ENCODE peak calls at places on chromosomes 11 and 22, in five cellular contexts. H is neural progenitor cell, I is GM23248, C is HCT116, N is fibroblast of lung. Q is an unnamed sample.

GRCh38 chr11:35030716-35031213 is 108.2 kb upstream of the CD44 start:
- DNase-seq in H (no peak), I (peak; percentile 100), C (peak; percentile 87), N (peak; percentile 96), Q (peak; percentile 97)

GRCh38 chr11:25775608-25776007 is 556.3 kb upstream of the ANO3 start:
- DNase-seq in H (no peak), I (peak; percentile 4), C (no peak), N (no peak), Q (no peak)

GRCh38 chr22:45291931-45292290 is 7.2 kb downstream of the UPK3A start:
- DNase-seq in H (no peak), I (no peak), C (no peak), N (no peak), Q (no peak)

GRCh38 chr11:111360150-111361043 is 18.7 kb downstream of the POU2AF1 start:
- DNase-seq in H (no peak), I (no peak), C (no peak), N (no peak), Q (no peak)

GRCh38 chr22:46971141-46971775 is 208.8 kb downstream of the TBC1D22A start:
- DNase-seq in H (peak; percentile 25), I (no peak), C (no peak), N (peak; percentile 27), Q (no peak)

GRCh38 chr22:44764974-44765373 is 12.6 kb downstream of the ARHGAP8 start:
- DNase-seq in H (no peak), I (no peak), C (no peak), N (no peak), Q (no peak)

GRCh38 chr22:26822300-26822699 is 164.9 kb downstream of the MIAT start:
- DNase-seq in H (no peak), I (no peak), C (no peak), N (no peak), Q (no peak)

GRCh38 chr22:49710746-49711145 is 116.9 kb downstream of the BRD1 start:
- DNase-seq in H (no peak), I (no peak), C (no peak), N (no peak), Q (no peak)

GRCh38 chr11:74780277-74780870 is 31.7 kb downstream of the RNF169 start:
- DNase-seq in H (no peak), I (peak; percentile 28), C (no peak), N (peak; percentile 15), Q (no peak)

GRCh38 chr22:42711895-42712837 is 8.5 kb downstream of the A4GALT start:
- DNase-seq in H (no peak), I (no peak), C (no peak), N (no peak), Q (no peak)

GRCh38 chr11:63490551-63491239 is at the start of gene PLAAT5:
- DNase-seq in H (peak; percentile 86), I (peak; percentile 25), C (no peak), N (peak; percentile 37), Q (no peak)

DNA sequence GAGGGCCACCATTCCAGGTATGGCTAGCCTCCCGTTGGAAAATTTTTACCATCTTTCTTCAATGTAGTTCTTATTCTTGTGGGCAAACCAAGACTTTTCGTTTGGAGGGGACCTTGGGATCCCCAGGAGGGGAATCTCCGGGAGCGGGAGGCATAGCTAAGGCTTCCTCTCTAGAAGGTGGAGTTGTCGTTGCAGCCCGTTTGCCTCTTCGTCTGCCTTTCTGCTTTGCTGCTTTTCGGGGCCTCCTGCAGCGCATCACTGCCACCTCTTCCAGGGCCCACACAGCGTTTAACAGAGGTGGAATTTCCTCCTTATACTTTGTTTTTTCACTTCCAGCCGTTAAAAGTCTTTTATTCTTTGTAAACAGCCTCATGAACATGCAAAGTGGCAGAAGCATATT is 3.5 kb upstream of the IFITM3 start:
- DNase-seq in H (no peak), I (no peak), C (no peak), N (no peak), Q (no peak)
- H2AFZ ChIP-seq in H (no peak overlapping the region), I (peak overlapping the region; percentile 74), C (no peak overlapping the region), N (peak overlapping the region; percentile 73), Q (no peak overlapping the region)

DNA sequence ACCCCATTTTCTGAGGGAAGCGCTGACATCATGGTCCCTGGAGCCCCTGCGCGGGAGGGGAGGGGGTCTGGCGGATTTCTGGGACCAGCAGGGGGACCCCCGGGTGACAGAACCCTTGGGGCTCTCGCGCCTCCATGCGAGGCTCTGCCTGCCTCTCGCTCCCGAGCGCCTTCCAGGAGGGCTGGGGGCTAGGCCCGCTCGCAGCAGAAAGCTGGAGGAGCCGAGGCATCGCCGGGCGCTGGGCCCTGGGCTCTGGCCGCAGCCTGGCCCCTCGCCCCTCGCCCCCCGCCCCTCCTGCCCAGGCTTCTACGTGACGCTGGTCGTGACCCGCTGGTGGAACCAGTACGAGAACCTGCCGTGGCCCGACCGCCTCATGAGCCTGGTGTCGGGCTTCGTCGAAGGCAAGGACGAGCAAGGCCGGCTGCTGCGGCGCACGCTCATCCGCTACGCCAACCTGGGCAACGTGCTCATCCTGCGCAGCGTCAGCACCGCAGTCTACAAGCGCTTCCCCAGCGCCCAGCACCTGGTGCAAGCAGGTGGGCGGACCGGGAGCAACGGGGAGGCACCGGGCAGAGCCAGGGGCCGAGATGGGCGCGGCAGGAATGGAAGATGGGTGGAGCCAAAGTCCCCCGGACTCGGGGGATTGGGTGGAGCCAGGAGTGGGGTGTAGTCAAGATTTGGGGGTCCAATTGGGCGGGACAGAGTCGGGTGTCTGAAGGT is 5.4 kb downstream of the BEST1 start:
- DNase-seq in H (peak; percentile 67), I (peak; percentile 67), C (no peak), N (no peak), Q (no peak)
- TF ChIP-seq EZH2 in H (no peak), I (no peak), C (no peak), N (no peak), Q (no peak)

GRCh38 chr11:66271816-66272215 is 3.4 kb downstream of the RAB1B start:
- DNase-seq in H (no peak), I (no peak), C (no peak), N (no peak), Q (no peak)
- H3K27ac ChIP-seq in H (no peak overlapping the region), I (no peak overlapping the region), C (no peak overlapping the region), N (no peak overlapping the region), Q (no peak overlapping the region)

GRCh38 chr11:59106363-59107336 is at the start of gene FAM111B:
- DNase-seq in H (peak; percentile 91), I (peak; percentile 85), C (peak; percentile 83), N (peak; percentile 94), Q (peak; percentile 97)
- H2AFZ ChIP-seq in H (peak within 1 kb of the TSS; percentile 83), I (peak within 1 kb of the TSS; percentile 83), C (peak within 1 kb of the TSS; percentile 90), N (peak within 1 kb of the TSS; percentile 73), Q (peak within 1 kb of the TSS; percentile 90)

DNA sequence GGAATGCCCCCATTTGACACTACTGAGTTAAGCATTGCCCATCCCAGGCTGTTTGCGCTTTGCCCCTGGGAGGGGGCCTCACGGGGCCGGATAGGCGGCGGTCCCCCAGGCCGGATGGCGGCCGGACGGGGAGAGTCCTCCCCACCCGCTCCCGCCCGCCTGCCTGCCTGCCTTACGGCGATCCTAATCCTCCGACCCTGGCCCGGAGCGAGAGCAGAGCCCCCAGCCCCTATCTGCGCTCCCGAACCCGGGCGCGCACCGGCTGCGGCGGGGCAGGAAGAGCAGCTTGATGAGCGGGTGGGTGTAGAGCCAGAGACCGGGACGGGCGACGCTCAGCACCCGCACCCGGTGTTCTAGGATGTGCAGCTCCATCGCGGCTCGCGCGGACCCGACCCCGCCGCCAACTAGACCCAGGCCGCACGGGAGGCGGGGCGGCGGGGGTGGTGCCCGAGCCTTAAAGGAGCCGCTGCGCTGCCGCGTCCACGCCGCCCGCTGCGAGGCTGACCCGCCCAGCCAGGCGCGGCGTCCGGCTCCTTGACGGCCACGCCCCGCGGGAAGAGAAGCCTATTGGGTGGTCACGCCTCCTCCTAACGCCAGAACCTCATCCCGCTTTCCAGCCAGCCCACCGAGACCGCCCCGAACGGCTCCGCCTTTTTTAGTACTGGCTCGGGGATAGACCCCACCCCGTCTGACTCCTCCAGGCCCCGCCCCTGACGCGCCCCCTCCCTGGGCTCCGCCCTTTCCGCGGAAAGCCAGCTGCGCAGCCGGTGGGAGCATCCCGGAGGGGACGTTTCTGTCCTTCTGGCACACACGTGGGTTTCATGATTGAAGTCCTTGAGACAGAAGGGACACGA is at the start of gene CASTOR1:
- DNase-seq in H (peak; percentile 99), I (peak; percentile 100), C (peak; percentile 96), N (peak; percentile 97), Q (peak; percentile 97)
- TF ChIP-seq EZH2 in H (peak; percentile 1), I (no peak), C (no peak), N (no peak), Q (no peak)

DNA sequence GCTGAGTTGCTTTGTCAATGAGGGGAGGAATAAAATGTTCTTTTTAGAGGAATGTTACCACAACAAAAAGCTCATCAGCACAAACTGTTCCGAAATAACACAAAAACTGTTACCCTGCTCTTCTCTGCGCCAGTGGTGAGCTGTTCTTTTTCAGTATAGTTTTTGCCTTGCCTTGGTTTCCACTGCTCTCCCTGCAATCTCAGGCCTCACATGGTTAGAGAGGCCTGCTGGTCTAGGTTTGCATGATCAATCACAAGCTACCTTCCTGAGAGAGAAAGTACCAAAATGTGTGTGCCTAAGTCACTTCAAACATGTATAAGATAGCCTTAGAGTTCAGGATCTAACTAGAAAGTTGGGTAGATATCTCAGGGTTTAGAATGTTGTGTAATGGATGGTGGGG is 114.6 kb downstream of the STIM1 start:
- DNase-seq in H (no peak), I (no peak), C (no peak), N (no peak), Q (no peak)
- H3K27ac ChIP-seq in H (no peak overlapping the region), I (no peak overlapping the region), C (no peak overlapping the region), N (no peak overlapping the region), Q (no peak overlapping the region)

Q was measured in mammary epithelial cell.